ENCODE peak calls at places on chromosomes 2 and 18, in six cellular contexts. S is AG10803, J is tibial artery, D is sigmoid colon, Q is GM12892, N is Panc1. M is an unnamed sample.

GRCh38 chr18:61922435-61922834 is 29.6 kb upstream of the RNF152 start:
- DNase-seq in J (no peak), N (no peak), S (no peak), Q (no peak), D (no peak), M (no peak)

GRCh38 chr2:79723830-79724229 is 211.0 kb downstream of the CTNNA2 start:
- DNase-seq in D (no peak), N (peak; percentile 20), S (peak; percentile 99), Q (no peak), J (no peak), M (peak; percentile 71)

GRCh38 chr18:23484783-23485182 is 18.5 kb upstream of the RMC1 start:
- DNase-seq in Q (no peak), J (no peak), S (no peak), D (no peak), N (no peak), M (no peak)

GRCh38 chr2:13682878-13683277 is 949.6 kb upstream of the LRATD1 start:
- DNase-seq in D (no peak), Q (no peak), S (peak; percentile 20), N (no peak), J (no peak), M (no peak)

GRCh38 chr2:22037274-22037673 is 913.5 kb downstream of the TDRD15 start:
- DNase-seq in Q (no peak), D (no peak), J (no peak), S (no peak), N (no peak), M (no peak)

GRCh38 chr18:21459706-21460286 is 140.7 kb downstream of the ESCO1 start:
- DNase-seq in Q (no peak), J (no peak), D (no peak), N (no peak), S (no peak), M (no peak)

GRCh38 chr2:100212820-100213219 is 70.4 kb upstream of the AFF3 start:
- DNase-seq in Q (no peak), J (no peak), S (no peak), N (no peak), D (no peak), M (no peak)

GRCh38 chr2:196101325-196101981 is 32.8 kb upstream of the DNAH7 start:
- DNase-seq in N (no peak), Q (peak; percentile 32), J (no peak), D (no peak), S (peak; percentile 44), M (peak; percentile 87)

GRCh38 chr2:214593723-214594122 is 182.9 kb downstream of the VWC2L start:
- DNase-seq in N (no peak), D (no peak), J (no peak), S (no peak), Q (no peak), M (peak; percentile 7)

GRCh38 chr2:226837787-226838603 is 2.1 kb downstream of the RHBDD1 start:
- DNase-seq in D (no peak), S (no peak), N (no peak), J (no peak), Q (no peak), M (no peak)

GRCh38 chr2:10514743-10515142 is 66.6 kb upstream of the ODC1 start:
- DNase-seq in N (no peak), D (no peak), Q (no peak), S (peak; percentile 79), J (peak; percentile 6), M (peak; percentile 84)

GRCh38 chr2:174924061-174924693 is 81.0 kb downstream of the CHN1 start:
- DNase-seq in Q (no peak), S (no peak), N (no peak), J (no peak), D (no peak), M (no peak)

GRCh38 chr2:39492095-39492590 is 55.1 kb upstream of the MAP4K3 start:
- DNase-seq in S (peak; percentile 93), D (no peak), Q (peak; percentile 37), N (peak; percentile 96), J (no peak), M (peak; percentile 98)

GRCh38 chr2:240133401-240133800 is 2.7 kb downstream of the COPS9 start:
- DNase-seq in S (no peak), D (no peak), J (peak; percentile 47), Q (no peak), N (no peak), M (no peak)

GRCh38 chr2:232675381-232675780 is 21.8 kb upstream of the GIGYF2 start:
- DNase-seq in N (no peak), J (no peak), Q (no peak), D (no peak), S (no peak), M (no peak)

GRCh38 chr18:54946149-54946581 is 13.1 kb downstream of the CCDC68 start:
- DNase-seq in S (no peak), N (no peak), Q (no peak), D (no peak), J (no peak), M (peak; percentile 63)

GRCh38 chr18:80154293-80154692 is 45.2 kb downstream of the ADNP2 start:
- DNase-seq in N (no peak), J (no peak), D (no peak), S (no peak), Q (no peak), M (peak; percentile 29)

GRCh38 chr2:172437419-172438063 is 10.2 kb downstream of the ITGA6 start:
- DNase-seq in S (no peak), D (no peak), Q (no peak), N (no peak), J (no peak), M (no peak)

GRCh38 chr2:183248866-183249567 is 124.8 kb downstream of the NUP35 start:
- DNase-seq in D (no peak), Q (no peak), N (peak; percentile 5), J (no peak), S (peak; percentile 33), M (peak; percentile 58)

M was measured in fibroblast of the aortic adventitia.